ENCODE peak calls at places on chromosome 13, in six cellular contexts. F is SK-N-SH; W is stimulated activated CD8-positive, alpha-beta memory T cell treated with anti-CD3 and anti-CD28 coated beads, Interleukin-4, amount 100 ng/mL, for 4 hours; S is epithelial cell of prostate; N is ureter; Y is GM10248. Q is an unnamed sample.

GRCh38 chr13:101634142-101634541 is 181.7 kb downstream of the ITGBL1 start:
- DNase-seq in F (no peak), W (no peak), S (no peak), N (no peak), Y (no peak), Q (no peak)

GRCh38 chr13:57632276-57633140 is 964 bp downstream of the PCDH17 start:
- DNase-seq in F (peak), W (no peak), S (no peak), N (no peak), Y (no peak), Q (peak)

GRCh38 chr13:53066411-53066810 is 37.8 kb downstream of the OLFM4 start:
- DNase-seq in F (no peak), W (no peak), S (no peak), N (no peak), Y (no peak), Q (no peak)

GRCh38 chr13:45737571-45738002 is 35.5 kb downstream of the CBY2 start:
- DNase-seq in F (no peak), W (no peak), S (no peak), N (no peak), Y (peak), Q (no peak)

GRCh38 chr13:32019612-32020233 is 11.9 kb upstream of the FRY start:
- DNase-seq in F (peak), W (no peak), S (no peak), N (peak), Y (peak), Q (peak)

GRCh38 chr13:114339779-114340534 is 25.7 kb downstream of the CHAMP1 start:
- DNase-seq in F (peak), W (no peak), S (no peak), N (no peak), Y (no peak), Q (no peak)

GRCh38 chr13:113730145-113730750 is 28.8 kb upstream of the TMEM255B start:
- DNase-seq in F (no peak), W (no peak), S (no peak), N (no peak), Y (no peak), Q (no peak)

GRCh38 chr13:94886191-94886590 is 173.8 kb upstream of the SOX21 start:
- DNase-seq in F (no peak), W (no peak), S (no peak), N (no peak), Y (no peak), Q (no peak)

Q was measured in ovary.